ENCODE peak calls at places on chromosomes 7 and 10, in seven cellular contexts. Q, O, I, T, X, P and G are unnamed samples.

GRCh38 chr10:28508304-28508925 is 24.5 kb upstream of the WAC start:
- DNase-seq in Q (no peak), O (no peak), I (no peak), T (peak; percentile 67), X (no peak), P (no peak), G (no peak)

GRCh38 chr10:9986786-9987185 is 1030.9 kb upstream of the CELF2 start:
- DNase-seq in Q (no peak), O (no peak), I (no peak), T (no peak), X (no peak), P (no peak), G (no peak)

GRCh38 chr7:148727501-148728278 is 29.0 kb downstream of the CUL1 start:
- DNase-seq in Q (peak; percentile 18), O (no peak), I (no peak), T (no peak), X (no peak), P (no peak), G (no peak)

GRCh38 chr10:87547734-87548311 is 43.1 kb downstream of the MINPP1 start:
- DNase-seq in Q (no peak), O (peak; percentile 93), I (no peak), T (no peak), X (no peak), P (no peak), G (peak; percentile 87)

GRCh38 chr7:16918288-16918895 is 36.6 kb upstream of the AGR3 start:
- DNase-seq in Q (peak; percentile 36), O (peak; percentile 14), I (no peak), T (peak; percentile 31), X (peak; percentile 52), P (no peak), G (peak; percentile 70)

GRCh38 chr7:128167316-128167691 is 73.8 kb upstream of the LEP start:
- DNase-seq in Q (no peak), O (peak; percentile 63), I (no peak), T (no peak), X (peak; percentile 71), P (peak; percentile 67), G (peak; percentile 16)

GRCh38 chr10:32938554-32939061 is 19.4 kb downstream of the ITGB1 start:
- DNase-seq in Q (no peak), O (no peak), I (no peak), T (peak; percentile 83), X (peak; percentile 37), P (no peak), G (no peak)

GRCh38 chr7:150323682-150324365 is 479 bp upstream of the ACTR3C start:
- DNase-seq in Q (no peak), O (no peak), I (no peak), T (no peak), X (no peak), P (no peak), G (peak; percentile 8)

GRCh38 chr10:49071221-49071761 is 44.0 kb downstream of the VSTM4 start:
- DNase-seq in Q (no peak), O (peak; percentile 25), I (no peak), T (no peak), X (no peak), P (no peak), G (no peak)

GRCh38 chr10:79221110-79222051 is 125.9 kb upstream of the PPIF start:
- DNase-seq in Q (no peak), O (peak; percentile 86), I (no peak), T (no peak), X (peak; percentile 85), P (no peak), G (no peak)

GRCh38 chr10:48468130-48468790 is 136.6 kb downstream of the ARHGAP22 start:
- DNase-seq in Q (no peak), O (no peak), I (no peak), T (no peak), X (no peak), P (no peak), G (no peak)

GRCh38 chr10:112913661-112914287 is 36.3 kb upstream of the TCF7L2 start:
- DNase-seq in Q (no peak), O (no peak), I (no peak), T (no peak), X (no peak), P (no peak), G (no peak)

GRCh38 chr10:96565774-96566173 is 21.0 kb downstream of the TM9SF3 start:
- DNase-seq in Q (no peak), O (peak; percentile 70), I (no peak), T (no peak), X (no peak), P (no peak), G (peak; percentile 30)

GRCh38 chr10:35637456-35637855 is 4.6 kb downstream of the FZD8 start:
- DNase-seq in Q (no peak), O (no peak), I (no peak), T (no peak), X (peak; percentile 95), P (no peak), G (peak; percentile 54)

GRCh38 chr10:127155221-127155620 is 41.2 kb downstream of the INSYN2A start:
- DNase-seq in Q (no peak), O (no peak), I (no peak), T (no peak), X (no peak), P (no peak), G (no peak)

GRCh38 chr7:141701489-141702046 is 398 bp downstream of the DENND11 start:
- DNase-seq in Q (peak; percentile 67), O (peak; percentile 11), I (peak; percentile 20), T (no peak), X (peak; percentile 78), P (peak; percentile 45), G (peak; percentile 40)

GRCh38 chr7:70704921-70705346 is 427.0 kb upstream of the GALNT17 start:
- DNase-seq in Q (no peak), O (peak; percentile 73), I (no peak), T (no peak), X (no peak), P (no peak), G (no peak)

GRCh38 chr7:32937344-32938174 is 19.7 kb upstream of the FKBP9 start:
- DNase-seq in Q (no peak), O (peak; percentile 5), I (no peak), T (peak; percentile 40), X (no peak), P (no peak), G (no peak)

GRCh38 chr7:36790280-36790679 is 66.0 kb upstream of the AOAH start:
- DNase-seq in Q (no peak), O (no peak), I (no peak), T (no peak), X (no peak), P (no peak), G (no peak)

GRCh38 chr7:36784991-36785940 is 61.0 kb upstream of the AOAH start:
- DNase-seq in Q (no peak), O (no peak), I (peak; percentile 61), T (no peak), X (no peak), P (no peak), G (no peak)

GRCh38 chr7:36788814-36789470 is 64.6 kb upstream of the AOAH start:
- DNase-seq in Q (no peak), O (no peak), I (no peak), T (no peak), X (no peak), P (no peak), G (no peak)

GRCh38 chr7:36792421-36792820 is 68.1 kb upstream of the AOAH start:
- DNase-seq in Q (no peak), O (no peak), I (no peak), T (no peak), X (no peak), P (no peak), G (no peak)

GRCh38 chr7:36787933-36788378 is 63.7 kb upstream of the AOAH start:
- DNase-seq in Q (no peak), O (no peak), I (peak; percentile 42), T (no peak), X (no peak), P (no peak), G (no peak)
- H4K20me1 ChIP-seq in Q (no peaks in the 10 kb centered on the region), O (no peaks in the 10 kb centered on the region), I (no peaks in the 10 kb centered on the region), T (no peaks in the 10 kb centered on the region), X (no peaks in the 10 kb centered on the region), P (no peaks in the 10 kb centered on the region), G (no peaks in the 10 kb centered on the region)

DNA sequence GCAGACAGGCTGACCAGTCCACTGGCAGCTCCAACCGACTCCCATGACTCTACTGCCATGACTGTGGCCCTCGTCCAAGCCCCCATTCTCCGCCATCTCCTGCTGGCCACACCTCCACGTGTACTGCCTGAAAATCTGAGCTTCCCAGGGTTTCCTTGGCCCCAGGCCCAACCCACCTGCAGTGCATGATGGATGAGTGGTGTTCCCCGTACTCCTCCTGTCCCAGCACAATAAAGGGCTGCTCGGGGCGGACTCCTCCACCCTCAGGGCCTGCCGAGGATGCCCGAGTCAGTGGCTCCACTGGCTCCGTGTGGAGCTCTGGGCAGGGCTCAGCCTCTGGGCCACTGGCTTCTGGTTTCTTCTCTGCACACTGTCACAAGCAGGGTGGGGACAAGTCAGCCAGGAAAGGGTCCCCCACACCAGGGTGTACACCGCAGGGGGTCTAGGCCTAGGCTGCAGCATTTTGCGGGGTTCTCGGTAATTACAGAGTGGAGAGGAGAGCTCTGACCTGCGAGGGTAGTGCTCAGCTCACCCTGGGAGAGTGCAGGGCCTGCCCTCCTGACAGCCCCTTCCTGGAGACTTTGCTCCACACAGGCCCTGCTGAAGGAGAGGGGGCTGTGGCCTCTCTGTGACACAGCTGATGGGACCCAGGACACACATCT is 15.2 kb downstream of the WDR91 start:
- DNase-seq in Q (no peak), O (no peak), I (no peak), T (no peak), X (no peak), P (no peak), G (no peak)
- H4K20me1 ChIP-seq in Q (no peaks in the 10 kb centered on the region), O (no peaks in the 10 kb centered on the region), I (no peaks in the 10 kb centered on the region), T (no peaks in the 10 kb centered on the region), X (no peaks in the 10 kb centered on the region), P (no peaks in the 10 kb centered on the region), G (no peaks in the 10 kb centered on the region)

DNA sequence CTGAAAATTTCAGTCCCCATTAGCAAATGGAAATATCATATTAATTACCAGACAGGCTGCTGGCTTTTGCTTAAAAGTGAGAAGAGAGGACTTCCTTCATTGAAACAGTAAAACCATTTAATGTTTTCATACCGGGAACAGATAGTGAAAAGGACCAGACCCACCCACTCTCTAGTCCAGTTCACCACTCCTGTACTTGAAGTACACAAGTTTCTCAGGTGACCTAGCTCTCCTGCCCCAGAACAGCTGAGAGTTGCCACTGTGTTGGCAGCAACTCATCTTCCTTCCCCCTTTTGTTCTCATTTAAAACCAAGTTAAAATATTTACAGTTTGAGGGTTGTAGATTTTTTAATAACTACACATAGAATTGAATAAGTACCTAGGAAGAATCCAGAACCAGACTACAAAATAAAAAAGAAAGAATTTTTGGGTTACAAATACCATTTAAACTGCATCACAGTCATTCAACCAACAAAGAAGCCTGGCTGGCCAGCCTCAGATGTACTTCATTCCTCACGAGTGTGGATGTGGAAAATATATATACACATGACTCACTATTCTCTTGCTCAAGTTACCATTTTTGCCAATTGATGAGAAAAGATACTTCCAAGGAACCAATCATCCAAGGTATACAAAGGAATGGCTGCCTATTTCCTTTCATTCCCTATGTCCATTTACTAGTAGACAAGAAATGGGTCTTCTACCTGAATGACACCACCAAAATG is 68.1 kb downstream of the VPS41 start:
- DNase-seq in Q (no peak), O (peak; percentile 86), I (no peak), T (no peak), X (no peak), P (no peak), G (peak; percentile 44)
- H4K20me1 ChIP-seq in Q (no peaks in the 10 kb centered on the region), O (peaks cover 12% of the 10 kb centered on the region), I (no peaks in the 10 kb centered on the region), T (no peaks in the 10 kb centered on the region), X (peaks cover 3% of the 10 kb centered on the region), P (peaks cover 3% of the 10 kb centered on the region), G (no peaks in the 10 kb centered on the region)

DNA sequence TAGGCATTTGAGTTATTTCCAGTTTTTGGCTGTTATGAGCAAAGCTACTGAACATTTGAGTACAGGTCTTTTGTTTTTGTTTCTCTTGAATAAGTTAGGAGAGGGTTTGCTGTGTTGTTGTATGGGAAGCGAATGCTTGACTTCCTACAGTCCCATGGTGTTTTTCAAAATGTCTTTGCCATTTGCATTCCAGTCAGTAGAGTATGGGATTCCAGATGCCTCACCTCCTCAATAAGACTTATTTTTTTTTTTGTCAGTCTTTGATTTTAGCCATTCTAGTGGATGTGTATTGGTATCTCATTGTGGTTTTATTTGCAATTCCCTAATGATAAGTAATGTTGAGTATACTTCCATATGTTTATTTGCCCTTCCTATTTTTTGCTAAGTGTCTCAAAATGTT is 19.4 kb downstream of the CDK13 start:
- DNase-seq in Q (no peak), O (no peak), I (no peak), T (no peak), X (no peak), P (no peak), G (no peak)
- H4K20me1 ChIP-seq in Q (peaks cover 12% of the 10 kb centered on the region), O (peaks cover 84% of the 10 kb centered on the region), I (no peaks in the 10 kb centered on the region), T (peaks cover 3% of the 10 kb centered on the region), X (peaks cover 26% of the 10 kb centered on the region), P (peaks cover 90% of the 10 kb centered on the region), G (peaks cover 42% of the 10 kb centered on the region)